ENCODE peak calls at places on chromosomes 1 and 21, in nine cellular contexts. One of them, this sample, is unnamed.

GRCh38 chr1:106268070-106268469 is 788.4 kb upstream of the PRMT6 start:
- DNase-seq in kidney epithelial cell: no peak
- DNase-seq in thoracic aorta: no peak
- DNase-seq in RWPE1: no peak
- DNase-seq in neural crest cell: no peak
- DNase-seq in neural progenitor cell: peak
- DNase-seq in heart left ventricle: no peak
- DNase-seq in heart right ventricle: no peak
- DNase-seq in breast epithelium: no peak
- DNase-seq in this sample: peak

GRCh38 chr1:44086722-44087474 is 31.7 kb upstream of the KLF17 start:
- DNase-seq in neural crest cell: no peak
- DNase-seq in breast epithelium: no peak
- DNase-seq in heart right ventricle: no peak
- DNase-seq in RWPE1: no peak
- DNase-seq in thoracic aorta: no peak
- DNase-seq in neural progenitor cell: no peak
- DNase-seq in kidney epithelial cell: peak
- DNase-seq in heart left ventricle: no peak
- DNase-seq in this sample: no peak

GRCh38 chr1:48228156-48228555 is 5.6 kb downstream of the SLC5A9 start:
- DNase-seq in neural crest cell: no peak
- DNase-seq in breast epithelium: no peak
- DNase-seq in kidney epithelial cell: no peak
- DNase-seq in thoracic aorta: no peak
- DNase-seq in heart left ventricle: no peak
- DNase-seq in neural progenitor cell: peak
- DNase-seq in RWPE1: no peak
- DNase-seq in heart right ventricle: no peak
- DNase-seq in this sample: peak

GRCh38 chr1:31063636-31064035 is 1.9 kb downstream of the PUM1 start:
- DNase-seq in breast epithelium: no peak
- DNase-seq in kidney epithelial cell: no peak
- DNase-seq in thoracic aorta: no peak
- DNase-seq in neural crest cell: no peak
- DNase-seq in heart right ventricle: no peak
- DNase-seq in neural progenitor cell: peak
- DNase-seq in RWPE1: no peak
- DNase-seq in heart left ventricle: no peak
- DNase-seq in this sample: peak

GRCh38 chr1:111332190-111332589 is 41.5 kb downstream of the CHIA start:
- DNase-seq in kidney epithelial cell: no peak
- DNase-seq in neural crest cell: no peak
- DNase-seq in breast epithelium: no peak
- DNase-seq in heart right ventricle: no peak
- DNase-seq in RWPE1: no peak
- DNase-seq in heart left ventricle: no peak
- DNase-seq in neural progenitor cell: no peak
- DNase-seq in thoracic aorta: no peak
- DNase-seq in this sample: no peak

GRCh38 chr1:81703352-81703735 is 97.4 kb upstream of the ADGRL2 start:
- DNase-seq in neural crest cell: no peak
- DNase-seq in neural progenitor cell: no peak
- DNase-seq in heart left ventricle: no peak
- DNase-seq in kidney epithelial cell: no peak
- DNase-seq in heart right ventricle: no peak
- DNase-seq in RWPE1: no peak
- DNase-seq in breast epithelium: no peak
- DNase-seq in thoracic aorta: no peak
- DNase-seq in this sample: peak

GRCh38 chr1:169109561-169110134 is 3.2 kb downstream of the ATP1B1 start:
- DNase-seq in heart left ventricle: peak
- DNase-seq in neural progenitor cell: peak
- DNase-seq in breast epithelium: peak
- DNase-seq in thoracic aorta: no peak
- DNase-seq in heart right ventricle: no peak
- DNase-seq in RWPE1: peak
- DNase-seq in kidney epithelial cell: peak
- DNase-seq in neural crest cell: no peak
- DNase-seq in this sample: peak

GRCh38 chr1:94745742-94746141 is 74.4 kb upstream of the SLC44A3 start:
- DNase-seq in neural progenitor cell: no peak
- DNase-seq in kidney epithelial cell: no peak
- DNase-seq in thoracic aorta: no peak
- DNase-seq in neural crest cell: no peak
- DNase-seq in heart right ventricle: no peak
- DNase-seq in breast epithelium: no peak
- DNase-seq in heart left ventricle: no peak
- DNase-seq in RWPE1: no peak
- DNase-seq in this sample: no peak

GRCh38 chr1:184827600-184828368 is 73.1 kb upstream of the EDEM3 start:
- DNase-seq in neural progenitor cell: no peak
- DNase-seq in RWPE1: peak
- DNase-seq in breast epithelium: no peak
- DNase-seq in heart left ventricle: no peak
- DNase-seq in neural crest cell: no peak
- DNase-seq in heart right ventricle: no peak
- DNase-seq in kidney epithelial cell: peak
- DNase-seq in thoracic aorta: no peak
- DNase-seq in this sample: peak

GRCh38 chr1:233304489-233305102 is 9.1 kb upstream of the PCNX2 start:
- DNase-seq in breast epithelium: no peak
- DNase-seq in neural crest cell: no peak
- DNase-seq in thoracic aorta: no peak
- DNase-seq in heart left ventricle: no peak
- DNase-seq in heart right ventricle: no peak
- DNase-seq in kidney epithelial cell: no peak
- DNase-seq in neural progenitor cell: peak
- DNase-seq in RWPE1: no peak
- DNase-seq in this sample: peak

GRCh38 chr1:211210965-211211364 is 48.2 kb upstream of the RCOR3 start:
- DNase-seq in neural progenitor cell: no peak
- DNase-seq in thoracic aorta: no peak
- DNase-seq in kidney epithelial cell: no peak
- DNase-seq in neural crest cell: no peak
- DNase-seq in RWPE1: no peak
- DNase-seq in heart left ventricle: no peak
- DNase-seq in heart right ventricle: no peak
- DNase-seq in breast epithelium: no peak
- DNase-seq in this sample: no peak

GRCh38 chr1:15106608-15107007 is 46.9 kb upstream of the TMEM51 start:
- DNase-seq in heart left ventricle: no peak
- DNase-seq in heart right ventricle: no peak
- DNase-seq in neural crest cell: no peak
- DNase-seq in kidney epithelial cell: no peak
- DNase-seq in breast epithelium: no peak
- DNase-seq in neural progenitor cell: no peak
- DNase-seq in thoracic aorta: no peak
- DNase-seq in RWPE1: no peak
- DNase-seq in this sample: peak

GRCh38 chr1:208475951-208476824 is 232.0 kb upstream of the PLXNA2 start:
- DNase-seq in kidney epithelial cell: no peak
- DNase-seq in neural crest cell: no peak
- DNase-seq in heart left ventricle: no peak
- DNase-seq in neural progenitor cell: peak
- DNase-seq in heart right ventricle: no peak
- DNase-seq in thoracic aorta: no peak
- DNase-seq in RWPE1: no peak
- DNase-seq in breast epithelium: no peak
- DNase-seq in this sample: no peak

DNA sequence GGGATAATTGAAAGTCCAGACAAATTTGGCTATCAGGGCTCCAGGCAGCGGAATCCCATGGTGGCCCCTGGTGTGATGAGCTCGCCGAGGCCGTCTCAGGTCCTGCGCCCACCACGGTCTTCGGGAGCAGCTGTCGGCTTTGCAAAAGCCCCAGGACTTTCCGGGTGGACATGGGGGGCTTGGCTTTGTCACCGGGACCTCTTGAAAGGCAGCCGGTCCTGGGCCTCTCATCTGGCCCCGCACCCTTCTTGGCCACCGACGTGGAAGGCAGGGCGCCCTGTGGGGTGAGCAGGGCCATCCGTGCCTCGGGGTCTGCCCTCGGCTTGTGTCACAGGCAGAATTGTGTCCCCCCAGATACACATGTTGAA is 87.1 kb upstream of the ACTRT2 start:
- DNase-seq in thoracic aorta: no peak
- DNase-seq in neural crest cell: no peak
- DNase-seq in neural progenitor cell: no peak
- DNase-seq in kidney epithelial cell: no peak
- DNase-seq in RWPE1: no peak
- DNase-seq in heart left ventricle: peak
- DNase-seq in breast epithelium: no peak
- DNase-seq in heart right ventricle: no peak
- DNase-seq in this sample: no peak
- TF ChIP-seq CTCF in thoracic aorta: no peak
- TF ChIP-seq CTCF in neural crest cell: no peak
- TF ChIP-seq CTCF in neural progenitor cell: no peak
- TF ChIP-seq CTCF in kidney epithelial cell: no peak
- TF ChIP-seq CTCF in RWPE1: no peak
- TF ChIP-seq CTCF in heart left ventricle: no peak
- TF ChIP-seq CTCF in breast epithelium: no peak
- TF ChIP-seq CTCF in heart right ventricle: no peak
- TF ChIP-seq CTCF in this sample: no peak

GRCh38 chr1:37147906-37148305 is 113.6 kb upstream of the GRIK3 start:
- DNase-seq in RWPE1: no peak
- DNase-seq in kidney epithelial cell: no peak
- DNase-seq in heart left ventricle: no peak
- DNase-seq in breast epithelium: no peak
- DNase-seq in thoracic aorta: no peak
- DNase-seq in neural progenitor cell: no peak
- DNase-seq in heart right ventricle: no peak
- DNase-seq in neural crest cell: no peak
- DNase-seq in this sample: no peak

GRCh38 chr1:37149296-37149695 is 115.0 kb upstream of the GRIK3 start:
- DNase-seq in kidney epithelial cell: no peak
- DNase-seq in heart right ventricle: no peak
- DNase-seq in neural progenitor cell: no peak
- DNase-seq in breast epithelium: no peak
- DNase-seq in neural crest cell: no peak
- DNase-seq in RWPE1: no peak
- DNase-seq in heart left ventricle: no peak
- DNase-seq in thoracic aorta: no peak
- DNase-seq in this sample: no peak

GRCh38 chr1:37146071-37146470 is 111.8 kb upstream of the GRIK3 start:
- DNase-seq in heart right ventricle: no peak
- DNase-seq in thoracic aorta: no peak
- DNase-seq in neural progenitor cell: peak
- DNase-seq in heart left ventricle: no peak
- DNase-seq in neural crest cell: no peak
- DNase-seq in breast epithelium: no peak
- DNase-seq in RWPE1: no peak
- DNase-seq in kidney epithelial cell: no peak
- DNase-seq in this sample: no peak

GRCh38 chr1:37147397-37147831 is 113.1 kb upstream of the GRIK3 start:
- DNase-seq in heart right ventricle: no peak
- DNase-seq in breast epithelium: no peak
- DNase-seq in neural crest cell: no peak
- DNase-seq in heart left ventricle: no peak
- DNase-seq in RWPE1: no peak
- DNase-seq in thoracic aorta: no peak
- DNase-seq in neural progenitor cell: no peak
- DNase-seq in kidney epithelial cell: no peak
- DNase-seq in this sample: no peak

DNA sequence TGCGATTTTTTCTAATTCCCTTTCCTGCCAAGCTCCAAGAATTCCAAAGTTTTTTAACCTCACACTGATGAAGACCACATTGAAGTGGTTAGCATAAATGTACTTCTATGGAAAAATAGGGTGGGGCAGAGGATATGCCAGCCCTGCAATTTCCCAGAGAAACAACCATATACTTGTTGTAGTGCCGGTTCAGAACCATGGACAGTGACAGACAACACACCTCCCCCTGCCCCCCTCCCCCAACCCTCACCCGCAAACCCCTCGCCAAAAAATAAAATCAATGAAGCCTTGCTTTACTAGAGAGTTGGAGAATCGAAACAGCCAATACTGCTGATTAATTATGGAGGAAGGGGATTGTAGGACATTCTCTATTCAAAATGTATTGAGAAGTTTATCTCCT is 109.5 kb upstream of the GRIK3 start:
- DNase-seq in thoracic aorta: no peak
- DNase-seq in heart left ventricle: no peak
- DNase-seq in heart right ventricle: no peak
- DNase-seq in breast epithelium: no peak
- DNase-seq in neural progenitor cell: peak
- DNase-seq in RWPE1: no peak
- DNase-seq in neural crest cell: no peak
- DNase-seq in kidney epithelial cell: no peak
- DNase-seq in this sample: peak
- TF ChIP-seq CTCF in thoracic aorta: no peak
- TF ChIP-seq CTCF in heart left ventricle: no peak
- TF ChIP-seq CTCF in heart right ventricle: no peak
- TF ChIP-seq CTCF in breast epithelium: no peak
- TF ChIP-seq CTCF in neural progenitor cell: no peak
- TF ChIP-seq CTCF in RWPE1: no peak
- TF ChIP-seq CTCF in neural crest cell: no peak
- TF ChIP-seq CTCF in kidney epithelial cell: no peak
- TF ChIP-seq CTCF in this sample: no peak

GRCh38 chr1:219090618-219091017 is 83.1 kb upstream of the LYPLAL1 start:
- DNase-seq in RWPE1: no peak
- DNase-seq in thoracic aorta: no peak
- DNase-seq in heart right ventricle: no peak
- DNase-seq in breast epithelium: no peak
- DNase-seq in neural progenitor cell: no peak
- DNase-seq in neural crest cell: no peak
- DNase-seq in kidney epithelial cell: no peak
- DNase-seq in heart left ventricle: no peak
- DNase-seq in this sample: no peak

GRCh38 chr1:219086956-219087469 is 86.7 kb upstream of the LYPLAL1 start:
- DNase-seq in heart left ventricle: no peak
- DNase-seq in neural crest cell: no peak
- DNase-seq in kidney epithelial cell: no peak
- DNase-seq in RWPE1: no peak
- DNase-seq in heart right ventricle: no peak
- DNase-seq in breast epithelium: no peak
- DNase-seq in thoracic aorta: no peak
- DNase-seq in neural progenitor cell: no peak
- DNase-seq in this sample: no peak

GRCh38 chr1:219088778-219089557 is 84.7 kb upstream of the LYPLAL1 start:
- DNase-seq in heart right ventricle: no peak
- DNase-seq in heart left ventricle: peak
- DNase-seq in breast epithelium: no peak
- DNase-seq in RWPE1: peak
- DNase-seq in thoracic aorta: peak
- DNase-seq in neural progenitor cell: no peak
- DNase-seq in kidney epithelial cell: peak
- DNase-seq in neural crest cell: no peak
- DNase-seq in this sample: peak

GRCh38 chr1:219092206-219092605 is 81.5 kb upstream of the LYPLAL1 start:
- DNase-seq in heart right ventricle: no peak
- DNase-seq in RWPE1: no peak
- DNase-seq in neural crest cell: no peak
- DNase-seq in kidney epithelial cell: no peak
- DNase-seq in thoracic aorta: no peak
- DNase-seq in neural progenitor cell: no peak
- DNase-seq in heart left ventricle: no peak
- DNase-seq in breast epithelium: no peak
- DNase-seq in this sample: peak
- TF ChIP-seq CTCF in heart right ventricle: no peak
- TF ChIP-seq CTCF in RWPE1: no peak
- TF ChIP-seq CTCF in neural crest cell: no peak
- TF ChIP-seq CTCF in kidney epithelial cell: no peak
- TF ChIP-seq CTCF in thoracic aorta: no peak
- TF ChIP-seq CTCF in neural progenitor cell: no peak
- TF ChIP-seq CTCF in heart left ventricle: no peak
- TF ChIP-seq CTCF in breast epithelium: no peak
- TF ChIP-seq CTCF in this sample: no peak

GRCh38 chr21:18218331-18218730 is 26.3 kb upstream of the CHODL start:
- DNase-seq in breast epithelium: no peak
- DNase-seq in heart left ventricle: no peak
- DNase-seq in RWPE1: no peak
- DNase-seq in neural progenitor cell: no peak
- DNase-seq in thoracic aorta: no peak
- DNase-seq in neural crest cell: no peak
- DNase-seq in kidney epithelial cell: no peak
- DNase-seq in heart right ventricle: no peak
- DNase-seq in this sample: no peak
- TF ChIP-seq CTCF in breast epithelium: no peak
- TF ChIP-seq CTCF in heart left ventricle: no peak
- TF ChIP-seq CTCF in RWPE1: no peak
- TF ChIP-seq CTCF in neural progenitor cell: no peak
- TF ChIP-seq CTCF in thoracic aorta: no peak
- TF ChIP-seq CTCF in neural crest cell: no peak
- TF ChIP-seq CTCF in kidney epithelial cell: no peak
- TF ChIP-seq CTCF in heart right ventricle: no peak
- TF ChIP-seq CTCF in this sample: no peak

This sample was measured in MCF 10A.